ENCODE peak calls at places on chromosomes 12 and 14, in ten cellular contexts. One of them, this sample, is unnamed.

GRCh38 chr12:107957459-107957858 is 171.6 kb upstream of the WSCD2 start:
- DNase-seq in AG10803: no peak
- DNase-seq in fibroblast of lung: no peak
- DNase-seq in cardiac muscle cell: no peak
- DNase-seq in heart right ventricle: no peak
- DNase-seq in heart left ventricle: no peak
- DNase-seq in GM06990: no peak
- DNase-seq in body of pancreas: no peak
- DNase-seq in HFF-Myc: no peak
- DNase-seq in GM12865: no peak
- DNase-seq in this sample: no peak

GRCh38 chr14:72824051-72824450 is 69.8 kb downstream of the DPF3 start:
- DNase-seq in GM12865: no peak
- DNase-seq in fibroblast of lung: peak; percentile 38
- DNase-seq in heart right ventricle: no peak
- DNase-seq in AG10803: peak; percentile 46
- DNase-seq in body of pancreas: no peak
- DNase-seq in GM06990: no peak
- DNase-seq in heart left ventricle: no peak
- DNase-seq in HFF-Myc: no peak
- DNase-seq in cardiac muscle cell: no peak
- DNase-seq in this sample: no peak

GRCh38 chr14:39417014-39417413 is 15.2 kb downstream of the FBXO33 start:
- DNase-seq in AG10803: peak; percentile 52
- DNase-seq in cardiac muscle cell: no peak
- DNase-seq in HFF-Myc: no peak
- DNase-seq in GM12865: no peak
- DNase-seq in heart right ventricle: peak; percentile 38
- DNase-seq in body of pancreas: no peak
- DNase-seq in heart left ventricle: peak; percentile 20
- DNase-seq in fibroblast of lung: peak; percentile 27
- DNase-seq in GM06990: no peak
- DNase-seq in this sample: no peak

GRCh38 chr12:106079148-106079738 is 59.5 kb downstream of the NUAK1 start:
- DNase-seq in HFF-Myc: no peak
- DNase-seq in heart right ventricle: no peak
- DNase-seq in fibroblast of lung: no peak
- DNase-seq in cardiac muscle cell: no peak
- DNase-seq in body of pancreas: no peak
- DNase-seq in heart left ventricle: no peak
- DNase-seq in GM12865: no peak
- DNase-seq in AG10803: peak; percentile 29
- DNase-seq in GM06990: no peak
- DNase-seq in this sample: no peak

GRCh38 chr14:66003082-66003740 is 483.0 kb upstream of the CCDC196 start:
- DNase-seq in body of pancreas: no peak
- DNase-seq in heart left ventricle: no peak
- DNase-seq in GM06990: no peak
- DNase-seq in cardiac muscle cell: no peak
- DNase-seq in GM12865: no peak
- DNase-seq in HFF-Myc: no peak
- DNase-seq in AG10803: no peak
- DNase-seq in fibroblast of lung: no peak
- DNase-seq in heart right ventricle: no peak
- DNase-seq in this sample: no peak

GRCh38 chr12:94062796-94063635 is 85.4 kb upstream of the PLXNC1 start:
- DNase-seq in body of pancreas: peak; percentile 36
- DNase-seq in AG10803: no peak
- DNase-seq in HFF-Myc: no peak
- DNase-seq in heart left ventricle: no peak
- DNase-seq in GM12865: no peak
- DNase-seq in fibroblast of lung: no peak
- DNase-seq in heart right ventricle: no peak
- DNase-seq in cardiac muscle cell: no peak
- DNase-seq in GM06990: no peak
- DNase-seq in this sample: no peak

GRCh38 chr14:55127491-55127951 is 1.5 kb upstream of the LGALS3 start:
- DNase-seq in HFF-Myc: no peak
- DNase-seq in GM12865: no peak
- DNase-seq in body of pancreas: no peak
- DNase-seq in heart left ventricle: no peak
- DNase-seq in GM06990: no peak
- DNase-seq in cardiac muscle cell: no peak
- DNase-seq in fibroblast of lung: peak; percentile 83
- DNase-seq in heart right ventricle: no peak
- DNase-seq in AG10803: no peak
- DNase-seq in this sample: no peak

GRCh38 chr12:102961488-102961801 is 4.0 kb downstream of the ASCL1 start:
- DNase-seq in HFF-Myc: no peak
- DNase-seq in AG10803: no peak
- DNase-seq in heart right ventricle: no peak
- DNase-seq in fibroblast of lung: no peak
- DNase-seq in heart left ventricle: no peak
- DNase-seq in cardiac muscle cell: no peak
- DNase-seq in GM12865: no peak
- DNase-seq in GM06990: no peak
- DNase-seq in body of pancreas: no peak
- DNase-seq in this sample: no peak

GRCh38 chr14:76974365-76974764 is 54.1 kb downstream of the IRF2BPL start:
- DNase-seq in GM12865: no peak
- DNase-seq in fibroblast of lung: no peak
- DNase-seq in heart left ventricle: no peak
- DNase-seq in cardiac muscle cell: no peak
- DNase-seq in HFF-Myc: no peak
- DNase-seq in body of pancreas: no peak
- DNase-seq in GM06990: no peak
- DNase-seq in AG10803: no peak
- DNase-seq in heart right ventricle: no peak
- DNase-seq in this sample: no peak
- TF ChIP-seq CTCF in GM12865: no peak
- TF ChIP-seq CTCF in fibroblast of lung: no peak
- TF ChIP-seq CTCF in heart left ventricle: no peak
- TF ChIP-seq CTCF in cardiac muscle cell: no peak
- TF ChIP-seq CTCF in HFF-Myc: no peak
- TF ChIP-seq CTCF in body of pancreas: no peak
- TF ChIP-seq CTCF in GM06990: no peak
- TF ChIP-seq CTCF in AG10803: no peak
- TF ChIP-seq CTCF in heart right ventricle: no peak
- TF ChIP-seq CTCF in this sample: no peak

GRCh38 chr12:18294889-18295288 is 33.6 kb downstream of the PIK3C2G start:
- DNase-seq in cardiac muscle cell: no peak
- DNase-seq in heart right ventricle: no peak
- DNase-seq in HFF-Myc: no peak
- DNase-seq in heart left ventricle: no peak
- DNase-seq in fibroblast of lung: no peak
- DNase-seq in body of pancreas: no peak
- DNase-seq in GM06990: no peak
- DNase-seq in GM12865: no peak
- DNase-seq in AG10803: no peak
- DNase-seq in this sample: no peak

GRCh38 chr12:18296201-18296908 is 35.0 kb downstream of the PIK3C2G start:
- DNase-seq in cardiac muscle cell: no peak
- DNase-seq in heart left ventricle: no peak
- DNase-seq in fibroblast of lung: no peak
- DNase-seq in GM06990: no peak
- DNase-seq in AG10803: peak; percentile 40
- DNase-seq in body of pancreas: no peak
- DNase-seq in GM12865: no peak
- DNase-seq in heart right ventricle: no peak
- DNase-seq in HFF-Myc: no peak
- DNase-seq in this sample: no peak

GRCh38 chr12:18297883-18298282 is 36.6 kb downstream of the PIK3C2G start:
- DNase-seq in heart right ventricle: no peak
- DNase-seq in heart left ventricle: no peak
- DNase-seq in body of pancreas: no peak
- DNase-seq in GM12865: no peak
- DNase-seq in AG10803: no peak
- DNase-seq in HFF-Myc: no peak
- DNase-seq in fibroblast of lung: no peak
- DNase-seq in GM06990: no peak
- DNase-seq in cardiac muscle cell: no peak
- DNase-seq in this sample: no peak

DNA sequence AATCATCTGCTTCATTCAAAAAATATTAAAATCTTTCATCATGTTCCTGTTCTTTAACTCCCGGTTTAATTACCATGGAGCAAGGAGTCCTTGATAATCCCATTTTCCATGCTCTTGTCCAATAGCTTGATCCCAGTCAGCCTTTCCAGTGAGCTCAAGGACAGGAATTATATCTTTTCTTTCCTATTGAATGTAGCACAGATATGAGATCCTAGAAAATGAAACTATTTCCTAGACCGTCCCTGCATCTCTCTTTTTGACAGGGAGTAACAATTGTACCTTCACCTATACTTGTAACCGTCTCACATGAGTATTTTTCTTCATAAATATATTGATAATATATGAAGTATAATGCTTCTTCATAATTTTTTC is 35.6 kb downstream of the PIK3C2G start:
- DNase-seq in body of pancreas: no peak
- DNase-seq in cardiac muscle cell: no peak
- DNase-seq in GM06990: no peak
- DNase-seq in GM12865: no peak
- DNase-seq in fibroblast of lung: no peak
- DNase-seq in heart left ventricle: no peak
- DNase-seq in heart right ventricle: no peak
- DNase-seq in AG10803: no peak
- DNase-seq in HFF-Myc: no peak
- DNase-seq in this sample: no peak
- H3K4me3 ChIP-seq in body of pancreas: no peak overlapping the region
- H3K4me3 ChIP-seq in cardiac muscle cell: no peak overlapping the region
- H3K4me3 ChIP-seq in GM06990: no peak overlapping the region
- H3K4me3 ChIP-seq in GM12865: peak overlapping the region; percentile 6
- H3K4me3 ChIP-seq in fibroblast of lung: no peak overlapping the region
- H3K4me3 ChIP-seq in heart left ventricle: peak overlapping the region; percentile 27
- H3K4me3 ChIP-seq in heart right ventricle: peak overlapping the region; percentile 26
- H3K4me3 ChIP-seq in AG10803: peak overlapping the region; percentile 24
- H3K4me3 ChIP-seq in HFF-Myc: no peak overlapping the region
- H3K4me3 ChIP-seq in this sample: no peak overlapping the region

GRCh38 chr14:90461425-90461824 is 64.6 kb downstream of the CALM1 start:
- DNase-seq in fibroblast of lung: no peak
- DNase-seq in GM06990: no peak
- DNase-seq in body of pancreas: no peak
- DNase-seq in heart right ventricle: no peak
- DNase-seq in cardiac muscle cell: no peak
- DNase-seq in heart left ventricle: no peak
- DNase-seq in HFF-Myc: no peak
- DNase-seq in GM12865: no peak
- DNase-seq in AG10803: no peak
- DNase-seq in this sample: no peak
- TF ChIP-seq CTCF in fibroblast of lung: no peak
- TF ChIP-seq CTCF in GM06990: peak; percentile 4
- TF ChIP-seq CTCF in body of pancreas: no peak
- TF ChIP-seq CTCF in heart right ventricle: no peak
- TF ChIP-seq CTCF in cardiac muscle cell: no peak
- TF ChIP-seq CTCF in heart left ventricle: no peak
- TF ChIP-seq CTCF in HFF-Myc: no peak
- TF ChIP-seq CTCF in GM12865: no peak
- TF ChIP-seq CTCF in AG10803: no peak
- TF ChIP-seq CTCF in this sample: no peak

DNA sequence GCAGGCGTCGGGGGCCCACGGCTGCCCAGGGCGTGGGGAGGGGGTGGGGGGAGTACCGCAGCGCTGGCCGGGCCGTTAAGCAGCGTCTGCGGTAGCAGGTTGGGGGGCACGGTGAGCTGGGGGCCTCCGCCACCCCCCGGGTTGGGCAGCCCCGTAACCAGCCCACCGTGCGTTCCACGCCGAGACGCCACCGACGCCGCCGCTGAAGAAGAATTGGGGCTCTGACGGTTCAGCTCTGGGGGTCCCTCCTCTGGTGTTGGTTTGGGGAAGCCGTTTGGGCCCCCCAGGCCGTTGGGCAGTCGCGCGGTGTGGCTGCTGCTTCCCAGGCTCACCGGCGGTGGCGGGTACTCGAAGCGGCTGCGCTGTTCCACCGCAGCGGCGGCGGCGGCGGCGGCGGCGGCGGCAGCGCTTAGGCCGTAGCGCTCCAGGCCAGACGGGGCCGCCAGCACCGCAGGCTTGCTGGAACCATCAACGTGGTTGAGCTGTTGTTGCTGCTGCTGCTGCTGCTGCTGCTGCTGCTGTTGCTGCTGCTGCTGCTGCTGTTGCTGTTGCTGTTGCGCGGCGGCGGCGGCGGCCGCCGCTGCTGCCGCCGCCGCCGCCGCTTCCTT is 1.5 kb downstream of the IRF2BPL start:
- DNase-seq in heart left ventricle: peak; percentile 32
- DNase-seq in fibroblast of lung: peak; percentile 56
- DNase-seq in body of pancreas: peak; percentile 64
- DNase-seq in cardiac muscle cell: peak; percentile 63
- DNase-seq in HFF-Myc: no peak
- DNase-seq in heart right ventricle: peak; percentile 40
- DNase-seq in GM12865: peak; percentile 78
- DNase-seq in AG10803: peak; percentile 60
- DNase-seq in GM06990: peak; percentile 58
- DNase-seq in this sample: no peak
- H3K4me3 ChIP-seq in heart left ventricle: peak overlapping the region; percentile 91
- H3K4me3 ChIP-seq in fibroblast of lung: peak overlapping the region; percentile 98
- H3K4me3 ChIP-seq in body of pancreas: peak overlapping the region; percentile 80
- H3K4me3 ChIP-seq in cardiac muscle cell: peak overlapping the region; percentile 85
- H3K4me3 ChIP-seq in HFF-Myc: peak overlapping the region; percentile 84
- H3K4me3 ChIP-seq in heart right ventricle: peak overlapping the region; percentile 79
- H3K4me3 ChIP-seq in GM12865: peak overlapping the region; percentile 82
- H3K4me3 ChIP-seq in AG10803: peak overlapping the region; percentile 89
- H3K4me3 ChIP-seq in GM06990: peak overlapping the region; percentile 86
- H3K4me3 ChIP-seq in this sample: peak overlapping the region; percentile 71

This sample was measured in astrocyte of the cerebellum.